ENCODE peak calls at places on chromosomes 4 and X, in ten cellular contexts. One of them, this sample, is unnamed.

GRCh38 chr4:102438396-102438795 is 62.8 kb upstream of the NFKB1 start:
- DNase-seq in dorsolateral prefrontal cortex: no peak
- DNase-seq in fibroblast of lung: no peak
- DNase-seq in astrocyte of the spinal cord: no peak
- DNase-seq in stomach: no peak
- DNase-seq in BE2C: no peak
- DNase-seq in fibroblast of the aortic adventitia: peak
- DNase-seq in prostate gland: no peak
- DNase-seq in OCI-LY7: no peak
- DNase-seq in psoas muscle: no peak
- DNase-seq in this sample: peak

GRCh38 chr4:170030121-170030520 is 3.9 kb upstream of the MFAP3L start:
- DNase-seq in dorsolateral prefrontal cortex: no peak
- DNase-seq in fibroblast of lung: no peak
- DNase-seq in astrocyte of the spinal cord: no peak
- DNase-seq in stomach: no peak
- DNase-seq in BE2C: no peak
- DNase-seq in fibroblast of the aortic adventitia: no peak
- DNase-seq in prostate gland: no peak
- DNase-seq in OCI-LY7: no peak
- DNase-seq in psoas muscle: no peak
- DNase-seq in this sample: no peak

GRCh38 chrX:97858592-97858991 is 974.9 kb downstream of the RPA4 start:
- DNase-seq in dorsolateral prefrontal cortex: no peak
- DNase-seq in fibroblast of lung: peak
- DNase-seq in astrocyte of the spinal cord: no peak
- DNase-seq in stomach: no peak
- DNase-seq in BE2C: no peak
- DNase-seq in fibroblast of the aortic adventitia: peak
- DNase-seq in prostate gland: no peak
- DNase-seq in OCI-LY7: no peak
- DNase-seq in psoas muscle: no peak
- DNase-seq in this sample: peak

GRCh38 chrX:132470830-132471229 is 18.0 kb downstream of the MBNL3 start:
- DNase-seq in dorsolateral prefrontal cortex: no peak
- DNase-seq in fibroblast of lung: no peak
- DNase-seq in astrocyte of the spinal cord: no peak
- DNase-seq in stomach: no peak
- DNase-seq in BE2C: no peak
- DNase-seq in fibroblast of the aortic adventitia: no peak
- DNase-seq in prostate gland: no peak
- DNase-seq in OCI-LY7: no peak
- DNase-seq in psoas muscle: no peak
- DNase-seq in this sample: no peak

GRCh38 chr4:85967872-85968271 is 392.0 kb downstream of the MAPK10 start:
- DNase-seq in dorsolateral prefrontal cortex: no peak
- DNase-seq in fibroblast of lung: peak
- DNase-seq in astrocyte of the spinal cord: no peak
- DNase-seq in stomach: no peak
- DNase-seq in BE2C: no peak
- DNase-seq in fibroblast of the aortic adventitia: peak
- DNase-seq in prostate gland: no peak
- DNase-seq in OCI-LY7: no peak
- DNase-seq in psoas muscle: no peak
- DNase-seq in this sample: peak

GRCh38 chr4:181670506-181670905 is 572.7 kb upstream of the TENM3 start:
- DNase-seq in dorsolateral prefrontal cortex: no peak
- DNase-seq in fibroblast of lung: no peak
- DNase-seq in astrocyte of the spinal cord: no peak
- DNase-seq in stomach: no peak
- DNase-seq in BE2C: no peak
- DNase-seq in fibroblast of the aortic adventitia: no peak
- DNase-seq in prostate gland: no peak
- DNase-seq in OCI-LY7: no peak
- DNase-seq in psoas muscle: no peak
- DNase-seq in this sample: no peak

GRCh38 chr4:140856692-140857091 is 100.5 kb upstream of the TBC1D9 start:
- DNase-seq in dorsolateral prefrontal cortex: no peak
- DNase-seq in fibroblast of lung: peak
- DNase-seq in astrocyte of the spinal cord: peak
- DNase-seq in stomach: peak
- DNase-seq in BE2C: no peak
- DNase-seq in fibroblast of the aortic adventitia: peak
- DNase-seq in prostate gland: no peak
- DNase-seq in OCI-LY7: no peak
- DNase-seq in psoas muscle: peak
- DNase-seq in this sample: peak

GRCh38 chr4:150215601-150216000 is 137.4 kb downstream of the DCLK2 start:
- DNase-seq in dorsolateral prefrontal cortex: no peak
- DNase-seq in fibroblast of lung: no peak
- DNase-seq in astrocyte of the spinal cord: no peak
- DNase-seq in stomach: no peak
- DNase-seq in BE2C: no peak
- DNase-seq in fibroblast of the aortic adventitia: no peak
- DNase-seq in prostate gland: no peak
- DNase-seq in OCI-LY7: no peak
- DNase-seq in psoas muscle: no peak
- DNase-seq in this sample: no peak

GRCh38 chr4:85050736-85051135 is 84.2 kb upstream of the WDFY3 start:
- DNase-seq in dorsolateral prefrontal cortex: no peak
- DNase-seq in fibroblast of lung: no peak
- DNase-seq in astrocyte of the spinal cord: no peak
- DNase-seq in stomach: no peak
- DNase-seq in BE2C: no peak
- DNase-seq in fibroblast of the aortic adventitia: no peak
- DNase-seq in prostate gland: peak
- DNase-seq in OCI-LY7: no peak
- DNase-seq in psoas muscle: no peak
- DNase-seq in this sample: no peak

GRCh38 chr4:3648731-3649130 is 116.5 kb upstream of the LRPAP1 start:
- DNase-seq in dorsolateral prefrontal cortex: no peak
- DNase-seq in fibroblast of lung: no peak
- DNase-seq in astrocyte of the spinal cord: no peak
- DNase-seq in stomach: no peak
- DNase-seq in BE2C: no peak
- DNase-seq in fibroblast of the aortic adventitia: no peak
- DNase-seq in prostate gland: no peak
- DNase-seq in OCI-LY7: no peak
- DNase-seq in psoas muscle: no peak
- DNase-seq in this sample: no peak

DNA sequence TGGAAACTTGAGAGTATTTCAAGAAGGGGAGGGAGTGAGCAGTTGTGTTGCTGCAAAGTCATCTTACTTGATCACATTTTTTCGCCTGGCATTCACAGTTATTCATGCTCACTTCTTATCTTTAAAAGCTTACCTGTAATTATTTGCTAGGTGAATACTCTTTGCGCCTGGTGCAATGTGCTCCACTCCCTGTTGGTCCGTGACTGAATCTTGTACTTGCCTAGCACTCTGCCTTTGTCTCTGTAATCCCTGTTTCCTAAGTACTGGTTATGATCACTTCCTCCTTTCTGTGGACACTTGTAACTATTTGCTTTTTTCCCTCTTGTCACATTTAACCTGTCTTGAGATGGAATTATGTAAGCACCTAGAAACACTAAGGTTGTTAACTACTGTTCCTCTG is 5.8 kb downstream of the BMP2K start:
- DNase-seq in dorsolateral prefrontal cortex: no peak
- DNase-seq in fibroblast of lung: no peak
- DNase-seq in astrocyte of the spinal cord: no peak
- DNase-seq in stomach: no peak
- DNase-seq in BE2C: no peak
- DNase-seq in fibroblast of the aortic adventitia: no peak
- DNase-seq in prostate gland: no peak
- DNase-seq in OCI-LY7: peak
- DNase-seq in psoas muscle: no peak
- DNase-seq in this sample: no peak
- H3K4me3 ChIP-seq in dorsolateral prefrontal cortex: no peak
- H3K4me3 ChIP-seq in fibroblast of lung: no peak
- H3K4me3 ChIP-seq in astrocyte of the spinal cord: no peak
- H3K4me3 ChIP-seq in stomach: no peak
- H3K4me3 ChIP-seq in BE2C: no peak
- H3K4me3 ChIP-seq in fibroblast of the aortic adventitia: no peak
- H3K4me3 ChIP-seq in prostate gland: no peak
- H3K4me3 ChIP-seq in OCI-LY7: no peak
- H3K4me3 ChIP-seq in psoas muscle: no peak
- H3K4me3 ChIP-seq in this sample: no peak

GRCh38 chrX:2499507-2499906 is 1.3 kb downstream of the DHRSX start:
- DNase-seq in dorsolateral prefrontal cortex: no peak
- DNase-seq in fibroblast of lung: no peak
- DNase-seq in astrocyte of the spinal cord: no peak
- DNase-seq in stomach: peak
- DNase-seq in BE2C: no peak
- DNase-seq in fibroblast of the aortic adventitia: no peak
- DNase-seq in prostate gland: no peak
- DNase-seq in OCI-LY7: no peak
- DNase-seq in psoas muscle: no peak
- DNase-seq in this sample: no peak

GRCh38 chrX:2498781-2499302 is 1.9 kb downstream of the DHRSX start:
- DNase-seq in dorsolateral prefrontal cortex: no peak
- DNase-seq in fibroblast of lung: peak
- DNase-seq in astrocyte of the spinal cord: peak
- DNase-seq in stomach: peak
- DNase-seq in BE2C: no peak
- DNase-seq in fibroblast of the aortic adventitia: peak
- DNase-seq in prostate gland: peak
- DNase-seq in OCI-LY7: peak
- DNase-seq in psoas muscle: no peak
- DNase-seq in this sample: peak

GRCh38 chrX:2500681-2501151 is at the start of the genes DHRSX and ZBED1:
- DNase-seq in dorsolateral prefrontal cortex: no peak
- DNase-seq in fibroblast of lung: peak
- DNase-seq in astrocyte of the spinal cord: no peak
- DNase-seq in stomach: peak
- DNase-seq in BE2C: peak
- DNase-seq in fibroblast of the aortic adventitia: no peak
- DNase-seq in prostate gland: no peak
- DNase-seq in OCI-LY7: peak
- DNase-seq in psoas muscle: peak
- DNase-seq in this sample: peak

GRCh38 chrX:2501246-2502102 is 698 bp upstream of the DHRSX start:
- DNase-seq in dorsolateral prefrontal cortex: no peak
- DNase-seq in fibroblast of lung: no peak
- DNase-seq in astrocyte of the spinal cord: no peak
- DNase-seq in stomach: peak
- DNase-seq in BE2C: no peak
- DNase-seq in fibroblast of the aortic adventitia: no peak
- DNase-seq in prostate gland: no peak
- DNase-seq in OCI-LY7: no peak
- DNase-seq in psoas muscle: no peak
- DNase-seq in this sample: no peak

GRCh38 chrX:2500091-2500680 is 590 bp downstream of the DHRSX start:
- DNase-seq in dorsolateral prefrontal cortex: no peak
- DNase-seq in fibroblast of lung: peak
- DNase-seq in astrocyte of the spinal cord: peak
- DNase-seq in stomach: peak
- DNase-seq in BE2C: peak
- DNase-seq in fibroblast of the aortic adventitia: peak
- DNase-seq in prostate gland: no peak
- DNase-seq in OCI-LY7: peak
- DNase-seq in psoas muscle: peak
- DNase-seq in this sample: peak
- TF ChIP-seq CTCF in dorsolateral prefrontal cortex: peak
- TF ChIP-seq CTCF in fibroblast of lung: no peak
- TF ChIP-seq CTCF in astrocyte of the spinal cord: peak
- TF ChIP-seq CTCF in stomach: no peak
- TF ChIP-seq CTCF in BE2C: no peak
- TF ChIP-seq CTCF in fibroblast of the aortic adventitia: no peak
- TF ChIP-seq CTCF in prostate gland: no peak
- TF ChIP-seq CTCF in OCI-LY7: peak
- TF ChIP-seq CTCF in psoas muscle: no peak
- TF ChIP-seq CTCF in this sample: no peak

DNA sequence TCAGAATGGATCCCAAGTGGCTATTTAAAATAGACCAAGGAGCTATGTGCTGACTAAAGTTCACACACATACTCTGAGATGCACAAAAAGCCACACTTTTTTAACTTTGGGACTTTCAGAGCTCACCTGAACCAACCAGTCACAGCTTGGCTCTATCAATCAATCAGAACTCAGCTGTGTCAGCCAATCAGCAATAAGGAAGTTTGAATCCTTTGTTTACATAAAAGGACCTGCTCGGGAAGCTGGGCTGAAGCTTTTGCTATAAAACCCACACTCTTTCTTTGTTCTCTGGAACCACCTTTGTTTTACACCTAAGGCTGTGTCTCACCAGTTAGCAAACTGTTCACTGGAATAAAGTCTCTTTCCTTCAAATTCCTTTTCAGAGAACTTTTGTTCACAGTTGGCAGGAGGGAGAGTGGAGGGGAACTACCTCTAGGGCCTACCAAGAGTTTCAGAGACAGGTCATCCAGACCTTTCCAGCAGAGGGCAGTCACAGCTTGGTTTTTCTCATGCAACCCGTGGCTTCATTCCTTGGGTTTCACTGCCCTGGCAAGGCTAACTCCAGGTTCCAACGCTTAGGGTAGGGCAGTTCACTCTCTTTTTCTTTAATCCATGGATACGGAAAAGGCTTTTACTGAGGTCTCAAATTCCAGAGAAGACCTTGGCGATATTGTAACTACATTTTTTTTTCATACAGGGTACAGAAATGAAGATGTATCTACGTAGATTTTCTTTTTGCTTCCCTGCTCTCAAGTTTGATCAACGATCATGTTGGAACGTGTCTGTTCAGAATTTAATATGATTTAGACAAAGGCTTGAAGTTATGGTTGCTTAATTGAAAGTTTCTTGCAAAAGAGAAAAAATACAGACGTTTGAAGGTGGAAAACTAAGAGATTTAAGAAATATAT is 80.7 kb downstream of the GPRIN3 start:
- DNase-seq in dorsolateral prefrontal cortex: peak
- DNase-seq in fibroblast of lung: peak
- DNase-seq in astrocyte of the spinal cord: peak
- DNase-seq in stomach: peak
- DNase-seq in BE2C: peak
- DNase-seq in fibroblast of the aortic adventitia: peak
- DNase-seq in prostate gland: peak
- DNase-seq in OCI-LY7: peak
- DNase-seq in psoas muscle: peak
- DNase-seq in this sample: peak
- H3K4me3 ChIP-seq in dorsolateral prefrontal cortex: no peak
- H3K4me3 ChIP-seq in fibroblast of lung: no peak
- H3K4me3 ChIP-seq in astrocyte of the spinal cord: no peak
- H3K4me3 ChIP-seq in stomach: no peak
- H3K4me3 ChIP-seq in BE2C: no peak
- H3K4me3 ChIP-seq in fibroblast of the aortic adventitia: no peak
- H3K4me3 ChIP-seq in prostate gland: no peak
- H3K4me3 ChIP-seq in OCI-LY7: no peak
- H3K4me3 ChIP-seq in psoas muscle: no peak
- H3K4me3 ChIP-seq in this sample: no peak

DNA sequence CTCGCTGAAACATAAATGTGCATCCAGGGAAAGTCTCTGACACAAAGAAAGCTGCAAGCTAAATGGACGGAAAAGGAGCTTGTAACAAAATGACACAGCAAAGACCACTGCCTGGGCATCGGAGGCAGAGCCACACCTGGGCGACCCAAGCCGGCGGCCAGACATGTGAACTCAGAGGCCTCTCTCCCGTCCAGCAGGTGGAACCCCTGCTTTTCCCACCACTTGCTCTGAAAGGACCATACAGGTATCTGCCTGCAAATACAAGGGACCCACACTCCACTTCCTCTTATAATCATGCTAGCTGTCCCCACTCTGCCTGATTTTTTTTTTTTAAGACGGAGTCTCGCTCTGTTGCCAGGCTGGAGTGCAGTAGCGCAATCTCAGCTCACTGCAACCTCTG is 12.0 kb downstream of the CPLX1 start:
- DNase-seq in dorsolateral prefrontal cortex: no peak
- DNase-seq in fibroblast of lung: no peak
- DNase-seq in astrocyte of the spinal cord: no peak
- DNase-seq in stomach: no peak
- DNase-seq in BE2C: no peak
- DNase-seq in fibroblast of the aortic adventitia: no peak
- DNase-seq in prostate gland: no peak
- DNase-seq in OCI-LY7: peak
- DNase-seq in psoas muscle: no peak
- DNase-seq in this sample: no peak
- TF ChIP-seq CTCF in dorsolateral prefrontal cortex: no peak
- TF ChIP-seq CTCF in fibroblast of lung: no peak
- TF ChIP-seq CTCF in astrocyte of the spinal cord: no peak
- TF ChIP-seq CTCF in stomach: no peak
- TF ChIP-seq CTCF in BE2C: no peak
- TF ChIP-seq CTCF in fibroblast of the aortic adventitia: no peak
- TF ChIP-seq CTCF in prostate gland: no peak
- TF ChIP-seq CTCF in OCI-LY7: peak
- TF ChIP-seq CTCF in psoas muscle: no peak
- TF ChIP-seq CTCF in this sample: no peak